ENCODE peak calls at places on chromosomes 13 and 19, in ten cellular contexts. D is GM12865; W is ELR; X is globus pallidus; G is heart left ventricle; V is ACHN; Y is OCI-M1; B is AG08395; H is osteocyte; C is activated CD4-positive, alpha-beta T cell treated with anti-CD3 and anti-CD28 coated beads, Interleukin-2, amount 50 U/mL, for 24 hours. J is an unnamed sample.

GRCh38 chr19:4523306-4524110 is 5.2 kb upstream of the PLIN4 start:
- DNase-seq in D (peak; percentile 54), G (peak; percentile 61), B (peak; percentile 65), Y (peak; percentile 83), H (no peak), X (no peak), C (no peak), V (peak; percentile 43), W (peak; percentile 67), J (no peak)

GRCh38 chr13:23631676-23632622 is 61.7 kb downstream of the TNFRSF19 start:
- DNase-seq in H (no peak), X (no peak), W (no peak), D (no peak), C (no peak), Y (no peak), G (no peak), B (no peak), V (no peak), J (no peak)

GRCh38 chr13:111476197-111476596 is 155.8 kb downstream of the TEX29 start:
- DNase-seq in W (no peak), X (no peak), B (no peak), D (no peak), H (peak; percentile 75), V (no peak), G (no peak), Y (no peak), C (no peak), J (no peak)

GRCh38 chr19:32168606-32169005 is 176.8 kb upstream of the ZNF507 start:
- DNase-seq in Y (no peak), C (no peak), H (no peak), D (no peak), B (no peak), X (no peak), W (no peak), G (no peak), V (no peak), J (no peak)

GRCh38 chr13:113118328-113119021 is 4.1 kb upstream of the F10 start:
- DNase-seq in X (no peak), C (no peak), G (no peak), Y (no peak), H (peak; percentile 83), B (no peak), V (no peak), W (no peak), D (no peak), J (no peak)

GRCh38 chr13:85528578-85529215 is 270.5 kb downstream of the SLITRK6 start:
- DNase-seq in D (no peak), B (peak; percentile 23), C (no peak), H (no peak), G (no peak), Y (no peak), X (peak; percentile 84), W (peak; percentile 79), V (no peak), J (peak; percentile 42)

GRCh38 chr13:24134772-24135171 is 25.7 kb upstream of the SPATA13 start:
- DNase-seq in C (no peak), H (no peak), Y (no peak), W (peak; percentile 33), X (no peak), G (no peak), B (no peak), D (no peak), V (no peak), J (no peak)

GRCh38 chr13:113663934-113664333 is 3.1 kb upstream of the GRK1 start:
- DNase-seq in B (no peak), D (no peak), W (no peak), G (peak; percentile 20), C (no peak), Y (no peak), X (no peak), H (no peak), V (no peak), J (no peak)

GRCh38 chr19:23790641-23791488 is 32.2 kb upstream of the ZNF681 start:
- DNase-seq in H (peak; percentile 71), Y (no peak), W (no peak), C (no peak), X (no peak), B (no peak), V (no peak), G (no peak), D (no peak), J (no peak)

GRCh38 chr13:39202746-39203145 is 164.5 kb downstream of the NHLRC3 start:
- DNase-seq in G (no peak), D (no peak), B (no peak), X (no peak), C (no peak), W (no peak), Y (no peak), V (no peak), H (no peak), J (no peak)

GRCh38 chr19:35742121-35742724 is at the start of gene IGFLR1:
- DNase-seq in G (no peak), B (no peak), W (no peak), C (no peak), H (no peak), Y (peak; percentile 85), X (peak; percentile 55), D (peak; percentile 89), V (no peak), J (no peak)

GRCh38 chr13:77374339-77374738 is 47.4 kb upstream of the MYCBP2 start:
- DNase-seq in V (no peak), W (no peak), G (no peak), D (no peak), X (no peak), Y (no peak), H (no peak), B (no peak), C (no peak), J (no peak)

GRCh38 chr19:35034005-35034502 is 3.8 kb downstream of the SCN1B start:
- DNase-seq in C (no peak), H (no peak), B (no peak), V (no peak), X (no peak), D (no peak), Y (no peak), W (no peak), G (no peak), J (no peak)

GRCh38 chr13:45809810-45810394 is 41.7 kb downstream of the SIAH3 start:
- DNase-seq in G (no peak), V (no peak), W (peak; percentile 17), X (no peak), D (peak; percentile 26), H (no peak), Y (peak; percentile 30), B (no peak), C (no peak), J (no peak)